ENCODE peak calls at places on chromosome 17, in seven cellular contexts. One of them, this sample, is unnamed.

GRCh38 chr17:39702901-39703893 is 3.3 kb downstream of the ERBB2 start:
- DNase-seq in H54: no peak
- DNase-seq in Jurkat, Clone E6-1: no peak
- DNase-seq in cerebellar nuclear complex: no peak
- DNase-seq in brain microvascular endothelial cell: no peak
- DNase-seq in IMR-90: peak
- DNase-seq in mucosa of gallbladder: no peak
- DNase-seq in this sample: no peak

GRCh38 chr17:39626671-39627169 is at the start of gene PPP1R1B:
- DNase-seq in Jurkat, Clone E6-1: no peak
- DNase-seq in IMR-90: no peak
- DNase-seq in H54: no peak
- DNase-seq in brain microvascular endothelial cell: no peak
- DNase-seq in mucosa of gallbladder: no peak
- DNase-seq in cerebellar nuclear complex: no peak
- DNase-seq in this sample: no peak

GRCh38 chr17:77640242-77640641 is 318.3 kb upstream of the TNRC6C start:
- DNase-seq in mucosa of gallbladder: no peak
- DNase-seq in Jurkat, Clone E6-1: no peak
- DNase-seq in brain microvascular endothelial cell: no peak
- DNase-seq in cerebellar nuclear complex: no peak
- DNase-seq in IMR-90: no peak
- DNase-seq in H54: no peak
- DNase-seq in this sample: no peak

GRCh38 chr17:3003401-3004149 is 59.8 kb downstream of the OR1D5 start:
- DNase-seq in IMR-90: no peak
- DNase-seq in brain microvascular endothelial cell: no peak
- DNase-seq in cerebellar nuclear complex: no peak
- DNase-seq in mucosa of gallbladder: peak
- DNase-seq in Jurkat, Clone E6-1: no peak
- DNase-seq in H54: no peak
- DNase-seq in this sample: no peak

GRCh38 chr17:66272699-66273390 is 29.6 kb upstream of the PRKCA start:
- DNase-seq in brain microvascular endothelial cell: peak
- DNase-seq in cerebellar nuclear complex: no peak
- DNase-seq in IMR-90: peak
- DNase-seq in Jurkat, Clone E6-1: no peak
- DNase-seq in H54: peak
- DNase-seq in mucosa of gallbladder: no peak
- DNase-seq in this sample: no peak

GRCh38 chr17:77117415-77117814 is 23.4 kb upstream of the SEC14L1 start:
- DNase-seq in H54: no peak
- DNase-seq in cerebellar nuclear complex: no peak
- DNase-seq in brain microvascular endothelial cell: no peak
- DNase-seq in IMR-90: no peak
- DNase-seq in mucosa of gallbladder: no peak
- DNase-seq in Jurkat, Clone E6-1: no peak
- DNase-seq in this sample: no peak

GRCh38 chr17:21208352-21208751 is 5.6 kb downstream of the TMEM11 start:
- DNase-seq in IMR-90: no peak
- DNase-seq in Jurkat, Clone E6-1: no peak
- DNase-seq in cerebellar nuclear complex: no peak
- DNase-seq in H54: no peak
- DNase-seq in mucosa of gallbladder: no peak
- DNase-seq in brain microvascular endothelial cell: no peak
- DNase-seq in this sample: no peak

GRCh38 chr17:79755591-79755990 is 22.4 kb upstream of the CBX2 start:
- DNase-seq in cerebellar nuclear complex: no peak
- DNase-seq in H54: no peak
- DNase-seq in Jurkat, Clone E6-1: no peak
- DNase-seq in mucosa of gallbladder: no peak
- DNase-seq in IMR-90: no peak
- DNase-seq in brain microvascular endothelial cell: no peak
- DNase-seq in this sample: no peak

GRCh38 chr17:33696102-33696501 is 403.0 kb upstream of the ASIC2 start:
- DNase-seq in brain microvascular endothelial cell: no peak
- DNase-seq in cerebellar nuclear complex: no peak
- DNase-seq in Jurkat, Clone E6-1: no peak
- DNase-seq in IMR-90: no peak
- DNase-seq in H54: no peak
- DNase-seq in mucosa of gallbladder: no peak
- DNase-seq in this sample: no peak